ENCODE peak calls at places on chromosomes 11 and 22, in six cellular contexts. S is midbrain, X is pons, P is cardiac muscle cell, K is GM20000, D is mesenteric fat pad. C is an unnamed sample.

GRCh38 chr11:83677730-83678129 is 391.6 kb upstream of the CCDC90B start:
- DNase-seq in S (no peak), X (no peak), P (no peak), K (no peak), D (no peak), C (no peak)

GRCh38 chr11:112886707-112887370 is 74.4 kb upstream of the NCAM1 start:
- DNase-seq in S (no peak), X (no peak), P (no peak), K (no peak), D (no peak), C (no peak)

GRCh38 chr11:131691558-131692041 is 321.2 kb downstream of the NTM start:
- DNase-seq in S (no peak), X (no peak), P (peak), K (peak), D (no peak), C (no peak)

GRCh38 chr22:28799834-28800307 is 498 bp downstream of the XBP1 start:
- DNase-seq in S (peak), X (peak), P (peak), K (peak), D (peak), C (peak)

GRCh38 chr11:124446926-124447325 is 1.4 kb upstream of the OR8B8 start:
- DNase-seq in S (no peak), X (no peak), P (no peak), K (no peak), D (no peak), C (no peak)

GRCh38 chr11:584287-584686 is 8.0 kb downstream of the PHRF1 start:
- DNase-seq in S (no peak), X (no peak), P (no peak), K (no peak), D (no peak), C (no peak)

GRCh38 chr22:39959640-39960447 is at the start of gene TMA7B:
- DNase-seq in S (no peak), X (no peak), P (no peak), K (no peak), D (no peak), C (peak)

GRCh38 chr11:83724704-83725114 is 438.5 kb upstream of the CCDC90B start:
- DNase-seq in S (no peak), X (peak), P (peak), K (no peak), D (no peak), C (peak)

GRCh38 chr11:57476223-57476882 is 16.0 kb downstream of the RTN4RL2 start:
- DNase-seq in S (no peak), X (no peak), P (peak), K (peak), D (no peak), C (no peak)

GRCh38 chr11:60194511-60194910 is 11.6 kb upstream of the MS4A6A start:
- DNase-seq in S (no peak), X (no peak), P (no peak), K (no peak), D (no peak), C (no peak)

GRCh38 chr11:61472868-61473267 is 35.7 kb upstream of the LRRC10B start:
- DNase-seq in S (peak), X (peak), P (no peak), K (no peak), D (no peak), C (peak)

GRCh38 chr11:27963370-27963769 is 144.6 kb downstream of the KIF18A start:
- DNase-seq in S (no peak), X (no peak), P (no peak), K (no peak), D (no peak), C (no peak)

GRCh38 chr11:86482684-86483083 is 108.0 kb downstream of the CCDC81 start:
- DNase-seq in S (no peak), X (no peak), P (no peak), K (no peak), D (no peak), C (no peak)

GRCh38 chr22:23542933-23543332 is 37.2 kb downstream of the IGLL1 start:
- DNase-seq in S (no peak), X (no peak), P (no peak), K (no peak), D (no peak), C (no peak)

GRCh38 chr11:612201-612960 is 3.4 kb downstream of the IRF7 start:
- DNase-seq in S (no peak), X (no peak), P (no peak), K (no peak), D (no peak), C (no peak)

GRCh38 chr11:2516276-2517015 is 71.6 kb downstream of the KCNQ1 start:
- DNase-seq in S (no peak), X (no peak), P (no peak), K (no peak), D (peak), C (no peak)

GRCh38 chr11:33461726-33462125 is 204.5 kb downstream of the HIPK3 start:
- DNase-seq in S (no peak), X (no peak), P (no peak), K (no peak), D (no peak), C (no peak)

GRCh38 chr22:31585161-31585859 is 76.7 kb downstream of the PISD start:
- DNase-seq in S (no peak), X (no peak), P (no peak), K (no peak), D (no peak), C (no peak)

GRCh38 chr11:2940166-2940929 is 11.1 kb upstream of the PHLDA2 start:
- DNase-seq in S (no peak), X (no peak), P (no peak), K (no peak), D (no peak), C (no peak)

GRCh38 chr11:68216171-68216938 is 3.3 kb upstream of the KMT5B start:
- DNase-seq in S (no peak), X (no peak), P (no peak), K (no peak), D (no peak), C (no peak)

GRCh38 chr11:2451336-2451735 is 6.5 kb downstream of the KCNQ1 start:
- DNase-seq in S (no peak), X (no peak), P (no peak), K (no peak), D (no peak), C (no peak)

GRCh38 chr11:100719809-100720221 is 32.7 kb downstream of the ARHGAP42 start:
- DNase-seq in S (peak), X (peak), P (no peak), K (no peak), D (no peak), C (peak)

GRCh38 chr22:19764636-19765476 is 4.3 kb downstream of the TBX1 start:
- DNase-seq in S (no peak), X (no peak), P (no peak), K (no peak), D (no peak), C (no peak)

GRCh38 chr11:128776434-128777284 is 82.8 kb downstream of the FLI1 start:
- DNase-seq in S (no peak), X (no peak), P (peak), K (peak), D (no peak), C (peak)

GRCh38 chr11:88175707-88176066 is 444 bp upstream of the RAB38 start:
- DNase-seq in S (no peak), X (no peak), P (peak), K (peak), D (no peak), C (no peak)

GRCh38 chr11:84673753-84674152 is 953.4 kb downstream of the DLG2 start:
- DNase-seq in S (peak), X (peak), P (no peak), K (no peak), D (no peak), C (peak)

GRCh38 chr22:19383292-19383691 is 48.2 kb downstream of the HIRA start:
- DNase-seq in S (no peak), X (no peak), P (no peak), K (no peak), D (no peak), C (no peak)

GRCh38 chr22:31647516-31647915 is 14.5 kb downstream of the PISD start:
- DNase-seq in S (no peak), X (no peak), P (no peak), K (no peak), D (no peak), C (no peak)

GRCh38 chr22:19868333-19868732 is 13.7 kb upstream of the GNB1L start:
- DNase-seq in S (no peak), X (no peak), P (no peak), K (no peak), D (no peak), C (no peak)

GRCh38 chr11:36165638-36166389 is 123.4 kb downstream of the COMMD9 start:
- DNase-seq in S (no peak), X (no peak), P (no peak), K (no peak), D (no peak), C (no peak)

GRCh38 chr11:46336781-46337180 is 10.5 kb upstream of the DGKZ start:
- DNase-seq in S (no peak), X (no peak), P (no peak), K (no peak), D (no peak), C (no peak)

GRCh38 chr11:78216571-78217287 is 28.0 kb downstream of the USP35 start:
- DNase-seq in S (no peak), X (no peak), P (no peak), K (no peak), D (no peak), C (no peak)

GRCh38 chr11:45243931-45244330 is 42.2 kb downstream of the SYT13 start:
- DNase-seq in S (no peak), X (no peak), P (no peak), K (no peak), D (no peak), C (no peak)

GRCh38 chr22:41226728-41227655 is 13.7 kb downstream of the CHADL start:
- DNase-seq in S (peak), X (peak), P (no peak), K (no peak), D (no peak), C (peak)

GRCh38 chr22:20017622-20017958 is 967 bp upstream of the ARVCF start:
- DNase-seq in S (no peak), X (no peak), P (no peak), K (no peak), D (no peak), C (no peak)

GRCh38 chr11:62680825-62681240 is 2.0 kb upstream of the UBXN1 start:
- DNase-seq in S (no peak), X (peak), P (peak), K (peak), D (no peak), C (peak)

GRCh38 chr11:31323145-31323544 is 46.4 kb downstream of the DCDC1 start:
- DNase-seq in S (no peak), X (no peak), P (no peak), K (no peak), D (no peak), C (no peak)

GRCh38 chr11:30346068-30346688 is 23.3 kb downstream of the ARL14EP start:
- DNase-seq in S (peak), X (peak), P (peak), K (peak), D (no peak), C (peak)

C was measured in Ammon's horn.